ENCODE peak calls at places on chromosome 17, in ten cellular contexts. W, O, M, Y, S, K, D, G, B and R are unnamed samples.

GRCh38 chr17:5821057-5821456 is 236.7 kb upstream of the NLRP1 start:
- DNase-seq in W (no peak), O (no peak), M (no peak), Y (peak), S (no peak), K (no peak), D (no peak), G (no peak), B (no peak), R (no peak)

GRCh38 chr17:48351916-48352332 is 78.1 kb downstream of the SKAP1 start:
- DNase-seq in W (peak), O (no peak), M (no peak), Y (peak), S (no peak), K (no peak), D (peak), G (peak), B (no peak), R (no peak)

GRCh38 chr17:63376949-63377348 is 69.2 kb downstream of the CYB561 start:
- DNase-seq in W (no peak), O (no peak), M (no peak), Y (no peak), S (no peak), K (no peak), D (no peak), G (no peak), B (no peak), R (no peak)

GRCh38 chr17:37762669-37763068 is 17.8 kb upstream of the HNF1B start:
- DNase-seq in W (no peak), O (no peak), M (no peak), Y (no peak), S (no peak), K (no peak), D (no peak), G (no peak), B (no peak), R (no peak)

GRCh38 chr17:31842416-31843381 is 16.3 kb downstream of the COPRS start:
- DNase-seq in W (peak), O (peak), M (peak), Y (peak), S (peak), K (peak), D (peak), G (peak), B (peak), R (peak)

GRCh38 chr17:69414408-69415274 is at the start of gene MAP2K6:
- DNase-seq in W (peak), O (peak), M (peak), Y (peak), S (peak), K (peak), D (peak), G (peak), B (peak), R (peak)

GRCh38 chr17:70906808-70907207 is 737.5 kb downstream of the KCNJ2 start:
- DNase-seq in W (no peak), O (no peak), M (no peak), Y (peak), S (no peak), K (no peak), D (peak), G (peak), B (no peak), R (no peak)

GRCh38 chr17:64628641-64629040 is 33.5 kb downstream of the SMURF2 start:
- DNase-seq in W (no peak), O (no peak), M (no peak), Y (no peak), S (no peak), K (no peak), D (no peak), G (no peak), B (no peak), R (no peak)

GRCh38 chr17:55930291-55930809 is 179.5 kb downstream of the PCTP start:
- DNase-seq in W (no peak), O (no peak), M (no peak), Y (no peak), S (no peak), K (no peak), D (no peak), G (no peak), B (no peak), R (no peak)

GRCh38 chr17:62696256-62696655 is 68.8 kb downstream of the MRC2 start:
- DNase-seq in W (peak), O (no peak), M (no peak), Y (peak), S (no peak), K (no peak), D (no peak), G (no peak), B (peak), R (no peak)

GRCh38 chr17:29045734-29046133 is 2.8 kb downstream of the PIPOX start:
- DNase-seq in W (no peak), O (no peak), M (no peak), Y (no peak), S (no peak), K (no peak), D (no peak), G (no peak), B (no peak), R (peak)

GRCh38 chr17:79809530-79810137 is 12.8 kb upstream of the CBX8 start:
- DNase-seq in W (no peak), O (peak), M (no peak), Y (no peak), S (no peak), K (peak), D (no peak), G (no peak), B (peak), R (peak)

GRCh38 chr17:63293310-63293709 is 152.8 kb downstream of the CYB561 start:
- DNase-seq in W (peak), O (no peak), M (no peak), Y (peak), S (no peak), K (no peak), D (no peak), G (peak), B (no peak), R (no peak)

GRCh38 chr17:59811209-59811608 is 81.5 kb downstream of the TUBD1 start:
- DNase-seq in W (no peak), O (no peak), M (no peak), Y (peak), S (no peak), K (no peak), D (no peak), G (no peak), B (no peak), R (no peak)

GRCh38 chr17:13925579-13925978 is 143.7 kb upstream of the COX10 start:
- DNase-seq in W (no peak), O (no peak), M (no peak), Y (no peak), S (no peak), K (no peak), D (no peak), G (no peak), B (no peak), R (no peak)
- TF ChIP-seq CTCF in W (peak), O (no peak), M (peak), Y (peak), S (peak), K (no peak), D (peak), G (no peak), B (peak), R (no peak)

GRCh38 chr17:78675316-78675616 is 98.1 kb upstream of the DNAH17 start:
- DNase-seq in W (no peak), O (no peak), M (no peak), Y (no peak), S (peak), K (no peak), D (no peak), G (no peak), B (no peak), R (no peak)

GRCh38 chr17:78673395-78673794 is 96.2 kb upstream of the DNAH17 start:
- DNase-seq in W (no peak), O (no peak), M (no peak), Y (no peak), S (peak), K (no peak), D (no peak), G (no peak), B (peak), R (no peak)

GRCh38 chr17:78674156-78674555 is 97.0 kb upstream of the DNAH17 start:
- DNase-seq in W (no peak), O (no peak), M (no peak), Y (no peak), S (peak), K (no peak), D (no peak), G (no peak), B (no peak), R (no peak)

GRCh38 chr17:78675836-78676235 is 98.6 kb upstream of the DNAH17 start:
- DNase-seq in W (no peak), O (no peak), M (no peak), Y (no peak), S (peak), K (no peak), D (no peak), G (no peak), B (no peak), R (no peak)

DNA sequence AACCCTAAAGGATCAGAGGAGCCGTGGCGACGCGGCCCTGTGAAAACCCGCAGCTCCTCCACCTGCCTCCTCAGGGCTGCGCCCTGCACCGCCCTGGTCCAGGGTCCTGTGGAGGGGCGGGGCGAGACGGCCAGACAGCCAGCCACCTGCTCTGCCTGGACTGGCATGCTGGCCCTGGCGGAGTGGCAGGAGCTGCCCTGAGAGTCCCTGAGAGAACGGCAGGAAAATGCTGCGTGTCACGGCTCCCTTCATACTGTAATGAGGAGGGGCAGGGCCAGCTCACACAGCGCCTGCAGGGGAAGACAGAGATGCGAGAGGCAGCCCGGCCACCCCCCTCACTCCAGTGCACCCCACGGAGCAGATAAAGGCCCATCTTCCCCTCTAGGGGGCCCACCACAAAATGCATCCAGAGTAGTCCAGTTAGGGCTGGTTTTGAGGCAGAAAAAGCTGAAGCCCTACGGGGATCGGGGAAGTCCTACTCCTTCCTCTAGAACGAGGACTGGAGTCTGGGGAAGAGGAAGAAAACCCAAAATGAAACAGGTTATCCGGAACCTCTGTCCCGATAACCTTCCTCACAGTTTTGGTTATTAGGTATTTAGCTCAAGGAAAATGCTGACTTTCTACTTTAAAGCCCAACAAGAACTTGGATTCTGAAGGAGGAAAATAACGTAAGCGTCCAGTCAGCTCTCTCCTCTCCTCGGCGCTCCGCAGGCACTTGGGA is 97.6 kb upstream of the DNAH17 start:
- DNase-seq in W (no peak), O (no peak), M (no peak), Y (no peak), S (peak), K (peak), D (no peak), G (no peak), B (peak), R (no peak)
- TF ChIP-seq CTCF in W (peak), O (no peak), M (no peak), Y (no peak), S (no peak), K (no peak), D (no peak), G (no peak), B (peak), R (no peak)

GRCh38 chr17:27868565-27868964 is 24.6 kb downstream of the LYRM9 start:
- DNase-seq in W (no peak), O (no peak), M (no peak), Y (no peak), S (no peak), K (no peak), D (no peak), G (no peak), B (no peak), R (no peak)
- TF ChIP-seq CTCF in W (no peak), O (no peak), M (no peak), Y (no peak), S (no peak), K (no peak), D (no peak), G (no peak), B (peak), R (no peak)

DNA sequence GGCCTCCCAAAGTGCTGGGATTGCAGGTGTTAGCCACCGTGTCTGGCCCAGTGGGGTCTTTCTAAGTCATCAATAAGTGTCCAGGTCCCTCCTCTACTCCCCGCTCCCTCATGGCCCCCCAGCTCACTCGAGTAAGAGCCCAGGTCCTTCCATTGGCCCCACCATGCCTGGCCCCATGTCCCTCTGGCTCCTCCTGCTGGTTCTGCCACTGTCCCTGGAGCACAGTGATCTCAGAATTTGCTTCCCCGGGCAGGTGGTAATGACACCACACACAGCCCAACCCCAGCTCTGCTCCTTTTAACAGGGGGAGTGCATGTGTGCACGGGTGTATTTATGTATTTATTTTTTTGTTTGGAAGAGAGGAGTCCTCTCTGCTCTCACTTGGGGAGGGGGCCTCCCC is 19.6 kb downstream of the MGAT5B start:
- DNase-seq in W (no peak), O (no peak), M (no peak), Y (no peak), S (no peak), K (no peak), D (no peak), G (no peak), B (peak), R (no peak)
- TF ChIP-seq CTCF in W (no peak), O (no peak), M (no peak), Y (no peak), S (no peak), K (no peak), D (peak), G (peak), B (peak), R (no peak)